ENCODE peak calls at places on chromosomes 4 and X, in nine cellular contexts. L, Z, C, A, D, T, O, N and Y are unnamed samples.

GRCh38 chr4:119035941-119036737 is 99.5 kb upstream of the MYOZ2 start:
- DNase-seq in D (no peak), O (no peak), C (no peak), N (no peak), A (no peak), Z (peak; percentile 44), T (no peak), L (no peak), Y (no peak)

GRCh38 chr4:6113641-6114040 is 86.7 kb downstream of the JAKMIP1 start:
- DNase-seq in T (no peak), N (no peak), Z (no peak), D (no peak), O (no peak), A (no peak), C (no peak), L (no peak), Y (no peak)

GRCh38 chr4:115090483-115091075 is 22.8 kb downstream of the NDST4 start:
- DNase-seq in A (peak; percentile 59), L (peak; percentile 60), D (peak; percentile 56), Z (no peak), O (no peak), T (no peak), N (no peak), C (peak; percentile 8), Y (peak; percentile 7)

GRCh38 chr4:7120341-7120740 is 52.5 kb upstream of the GRPEL1 start:
- DNase-seq in C (no peak), D (no peak), T (no peak), A (no peak), N (no peak), L (no peak), Z (no peak), O (no peak), Y (no peak)

GRCh38 chr4:145804134-145804533 is 124.2 kb downstream of the C4orf51 start:
- DNase-seq in D (no peak), O (no peak), L (no peak), Z (no peak), C (no peak), A (no peak), N (no peak), T (no peak), Y (peak; percentile 94)

GRCh38 chr4:183321079-183321478 is 1.0 kb upstream of the CLDN22 start:
- DNase-seq in O (no peak), A (no peak), L (no peak), T (no peak), N (no peak), D (no peak), C (no peak), Z (no peak), Y (no peak)

GRCh38 chrX:10110984-10111363 is 45.8 kb upstream of the CLCN4 start:
- DNase-seq in L (no peak), A (no peak), C (peak; percentile 68), N (peak; percentile 68), T (peak; percentile 52), Z (no peak), O (no peak), D (no peak), Y (no peak)

GRCh38 chrX:48688531-48689142 is 5.0 kb downstream of the WAS start:
- DNase-seq in N (no peak), D (no peak), A (no peak), T (no peak), L (no peak), C (no peak), Z (no peak), O (no peak), Y (no peak)

GRCh38 chrX:15911729-15912550 is 57.3 kb upstream of the AP1S2 start:
- DNase-seq in A (no peak), N (no peak), T (no peak), L (no peak), D (no peak), Z (no peak), C (peak; percentile 10), O (no peak), Y (no peak)

GRCh38 chr4:19623866-19624265 is 627.8 kb upstream of the SLIT2 start:
- DNase-seq in A (no peak), L (no peak), T (no peak), D (no peak), O (no peak), N (no peak), C (no peak), Z (no peak), Y (no peak)